ENCODE peak calls at places on chromosomes 5 and 9, in six cellular contexts. J, Q, K, D, P and S are unnamed samples.
A peak's percentile ranks its signal among the peaks of the same experiment; 100 is the strongest.

GRCh38 chr5:135654646-135655045 is 75.9 kb upstream of the CXCL14 start:
- DNase-seq in J (no peak), Q (no peak), K (no peak), D (no peak), P (no peak), S (no peak)

GRCh38 chr5:176810084-176810597 is at the start of gene UNC5A:
- DNase-seq in J (peak; percentile 73), Q (no peak), K (no peak), D (peak; percentile 84), P (no peak), S (peak; percentile 62)

GRCh38 chr5:33969572-33970452 is 14.7 kb downstream of the SLC45A2 start:
- DNase-seq in J (peak; percentile 44), Q (peak; percentile 13), K (no peak), D (peak; percentile 43), P (peak; percentile 27), S (peak; percentile 24)

GRCh38 chr5:172235827-172236749 is 42.1 kb downstream of the EFCAB9 start:
- DNase-seq in J (no peak), Q (peak; percentile 52), K (no peak), D (no peak), P (no peak), S (no peak)

GRCh38 chr5:17282283-17283120 is 65.1 kb downstream of the BASP1 start:
- DNase-seq in J (peak; percentile 35), Q (no peak), K (no peak), D (no peak), P (peak; percentile 91), S (peak; percentile 25)

GRCh38 chr9:75183293-75183692 is 95.0 kb downstream of the OSTF1 start:
- DNase-seq in J (no peak), Q (no peak), K (no peak), D (no peak), P (no peak), S (no peak)

GRCh38 chr9:79572032-79572890 is 496 bp downstream of the TLE4 start:
- DNase-seq in J (peak; percentile 11), Q (no peak), K (no peak), D (peak; percentile 6), P (no peak), S (peak; percentile 20)

GRCh38 chr9:108919517-108919916 is 14.4 kb downstream of the ELP1 start:
- DNase-seq in J (no peak), Q (peak; percentile 67), K (no peak), D (no peak), P (no peak), S (no peak)

GRCh38 chr5:38803246-38803645 is 42.6 kb upstream of the OSMR start:
- DNase-seq in J (no peak), Q (no peak), K (no peak), D (no peak), P (no peak), S (no peak)

GRCh38 chr5:115962565-115963402 is 509 bp downstream of the LVRN start:
- DNase-seq in J (peak; percentile 25), Q (no peak), K (no peak), D (no peak), P (no peak), S (peak; percentile 23)

GRCh38 chr5:135589152-135589551 is 10.4 kb upstream of the CXCL14 start:
- DNase-seq in J (no peak), Q (no peak), K (no peak), D (no peak), P (no peak), S (no peak)

GRCh38 chr9:129126789-129127618 is 15.8 kb downstream of the PTPA start:
- DNase-seq in J (no peak), Q (no peak), K (no peak), D (no peak), P (no peak), S (no peak)

GRCh38 chr5:140967226-140967893 is 1.1 kb downstream of the PCDHAC2 start:
- DNase-seq in J (no peak), Q (no peak), K (no peak), D (no peak), P (no peak), S (no peak)

GRCh38 chr5:64333891-64334290 is 168.2 kb downstream of the RNF180 start:
- DNase-seq in J (no peak), Q (no peak), K (no peak), D (no peak), P (no peak), S (no peak)

GRCh38 chr9:2138646-2139045 is 123.5 kb downstream of the SMARCA2 start:
- DNase-seq in J (no peak), Q (no peak), K (no peak), D (no peak), P (no peak), S (no peak)

GRCh38 chr9:19381656-19382055 is 1.6 kb upstream of the RPS6 start:
- DNase-seq in J (no peak), Q (no peak), K (no peak), D (no peak), P (no peak), S (no peak)

GRCh38 chr9:108444400-108445358 is 411.1 kb downstream of the ACTL7B start:
- DNase-seq in J (no peak), Q (peak; percentile 72), K (no peak), D (no peak), P (no peak), S (no peak)

GRCh38 chr5:143262393-143263174 is 140.9 kb downstream of the NR3C1 start:
- DNase-seq in J (no peak), Q (peak; percentile 27), K (no peak), D (no peak), P (peak; percentile 48), S (no peak)

GRCh38 chr5:67085616-67086015 is 111.0 kb downstream of the CD180 start:
- DNase-seq in J (no peak), Q (no peak), K (no peak), D (no peak), P (no peak), S (no peak)

GRCh38 chr9:90245661-90246060 is 397.0 kb downstream of the DIRAS2 start:
- DNase-seq in J (no peak), Q (no peak), K (no peak), D (no peak), P (no peak), S (no peak)

GRCh38 chr9:90256345-90256744 is 386.3 kb downstream of the DIRAS2 start:
- DNase-seq in J (no peak), Q (no peak), K (no peak), D (no peak), P (no peak), S (no peak)

GRCh38 chr9:90249094-90249493 is 393.5 kb downstream of the DIRAS2 start:
- DNase-seq in J (no peak), Q (no peak), K (no peak), D (no peak), P (no peak), S (no peak)

GRCh38 chr9:90251311-90251710 is 391.3 kb downstream of the DIRAS2 start:
- DNase-seq in J (no peak), Q (no peak), K (no peak), D (no peak), P (no peak), S (no peak)
- TF ChIP-seq TAF1 in J (no peak), Q (no peak), K (no peak), D (no peak), P (no peak), S (no peak)

DNA sequence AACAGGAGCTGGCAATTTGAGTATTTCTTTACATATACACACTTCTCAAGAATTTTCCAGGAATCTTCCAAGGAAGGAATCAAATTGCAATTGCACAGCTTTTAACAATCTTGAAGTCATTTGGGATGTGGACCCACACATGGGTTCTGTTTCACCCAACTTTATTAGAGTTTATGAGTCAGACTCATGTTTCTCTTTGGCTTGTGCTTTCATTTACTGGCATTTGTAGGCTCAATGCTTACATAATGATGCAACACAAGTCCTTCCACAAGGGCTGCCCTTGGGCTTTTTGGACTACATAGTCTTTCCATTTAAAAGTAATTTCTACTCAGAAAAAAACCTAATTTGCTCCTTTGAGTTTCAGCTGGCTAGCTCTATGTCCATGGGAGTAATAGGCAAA is 4.6 kb upstream of the CDC37L1 start:
- DNase-seq in J (no peak), Q (peak; percentile 34), K (no peak), D (no peak), P (no peak), S (no peak)
- TF ChIP-seq POLR2A in J (no peak), Q (no peak), K (no peak), D (no peak), P (no peak), S (no peak)

GRCh38 chr5:147377685-147378084 is 132.2 kb downstream of the DPYSL3 start:
- DNase-seq in J (no peak), Q (no peak), K (no peak), D (no peak), P (no peak), S (no peak)

GRCh38 chr5:147381555-147381954 is 128.3 kb downstream of the DPYSL3 start:
- DNase-seq in J (no peak), Q (no peak), K (no peak), D (no peak), P (no peak), S (no peak)

GRCh38 chr5:147387109-147387508 is 122.8 kb downstream of the DPYSL3 start:
- DNase-seq in J (no peak), Q (no peak), K (no peak), D (no peak), P (no peak), S (no peak)

GRCh38 chr5:147384346-147385193 is 125.3 kb downstream of the DPYSL3 start:
- DNase-seq in J (no peak), Q (no peak), K (no peak), D (no peak), P (no peak), S (no peak)

GRCh38 chr5:147382776-147383175 is 127.1 kb downstream of the DPYSL3 start:
- DNase-seq in J (no peak), Q (no peak), K (no peak), D (no peak), P (no peak), S (no peak)
- TF ChIP-seq POLR2AphosphoS5 in J (no peak), Q (no peak), K (no peak), D (no peak), P (no peak), S (no peak)

DNA sequence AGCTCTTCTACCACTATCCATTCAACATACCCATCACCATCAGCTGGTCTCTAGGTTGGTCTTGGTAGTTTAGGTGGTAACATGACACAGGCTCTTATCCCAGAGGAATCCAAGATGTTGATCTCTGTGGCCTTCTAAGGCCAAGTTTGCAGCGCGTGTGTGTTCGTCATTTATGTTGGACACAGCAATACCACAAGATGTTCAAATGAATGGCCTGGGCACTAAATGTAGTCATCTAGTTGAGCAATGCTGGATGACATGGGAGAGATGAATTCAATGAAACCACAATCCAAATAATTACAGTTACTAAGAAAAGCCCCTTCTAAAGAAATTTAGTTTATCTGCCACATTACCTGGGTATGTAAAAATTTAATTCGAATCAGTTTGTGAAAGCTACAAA is 292.4 kb downstream of the MRPS30 start:
- DNase-seq in J (no peak), Q (no peak), K (no peak), D (no peak), P (no peak), S (no peak)
- TF ChIP-seq TAF1 in J (no peak), Q (no peak), K (no peak), D (no peak), P (no peak), S (no peak)

DNA sequence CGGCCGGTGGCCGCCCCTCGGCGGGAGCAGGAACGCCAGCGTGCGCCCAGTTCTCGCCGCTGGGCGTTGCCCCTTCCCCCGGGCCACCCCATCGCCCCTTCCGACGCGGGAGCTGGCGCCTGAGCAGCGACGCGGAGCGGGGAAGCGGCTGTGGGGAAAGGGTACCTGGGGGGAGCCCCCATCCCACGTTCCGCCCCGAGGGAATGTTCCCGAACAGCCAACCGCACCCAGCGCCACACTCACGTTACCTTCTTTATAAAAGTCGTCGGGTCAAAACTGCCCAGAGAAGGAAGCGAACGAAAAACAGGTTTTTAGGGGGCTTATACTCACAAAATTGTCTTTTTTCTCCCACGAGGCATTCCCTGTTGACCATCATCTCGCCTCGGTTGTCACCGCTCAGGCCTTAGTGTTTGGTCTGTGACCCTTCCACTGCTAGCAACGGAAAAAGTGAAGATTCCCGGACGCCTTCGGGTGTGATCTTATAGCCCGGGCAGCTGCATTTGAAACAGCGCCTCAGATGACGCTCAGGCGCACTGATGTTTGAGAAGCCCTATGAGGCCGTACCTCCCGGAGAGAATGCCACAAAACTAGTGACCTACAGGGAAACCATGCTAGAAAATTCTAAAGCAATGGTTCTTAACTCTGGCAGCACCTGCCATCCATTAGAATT is 472 bp upstream of the GOLM1 start:
- DNase-seq in J (no peak), Q (no peak), K (no peak), D (no peak), P (no peak), S (no peak)
- TF ChIP-seq POLR2A in J (no peak), Q (no peak), K (no peak), D (no peak), P (no peak), S (no peak)